ENCODE peak calls at places on chromosomes 4 and X, in seven cellular contexts. S, D, P, G, K, A and O are unnamed samples.

GRCh38 chrX:153303276-153304262 is 18.0 kb downstream of the PNMA6F start:
- DNase-seq in A (no peak), P (no peak), S (no peak), G (no peak), K (no peak), D (no peak), O (no peak)

GRCh38 chr4:118770741-118771187 is 65.2 kb downstream of the SEC24D start:
- DNase-seq in G (no peak), K (no peak), P (no peak), S (no peak), D (no peak), A (no peak), O (no peak)

GRCh38 chr4:72390409-72390808 is 178.6 kb downstream of the ADAMTS3 start:
- DNase-seq in D (no peak), P (no peak), S (no peak), G (no peak), K (no peak), A (no peak), O (no peak)

GRCh38 chr4:119647558-119647957 is 19.0 kb upstream of the PDE5A start:
- DNase-seq in D (no peak), K (no peak), P (no peak), A (no peak), G (no peak), S (no peak), O (no peak)

GRCh38 chr4:45349859-45350258 is 623.5 kb upstream of the GNPDA2 start:
- DNase-seq in D (no peak), K (no peak), G (no peak), S (no peak), P (no peak), A (no peak), O (no peak)

GRCh38 chr4:83075696-83076095 is 38.8 kb downstream of the PLAC8 start:
- DNase-seq in S (no peak), D (no peak), G (no peak), K (no peak), P (no peak), A (no peak), O (no peak)

GRCh38 chr4:20678382-20678781 is 21.9 kb upstream of the PACRGL start:
- DNase-seq in K (no peak), P (no peak), G (no peak), D (no peak), A (no peak), S (no peak), O (no peak)

GRCh38 chr4:82898322-82899243 is 2.0 kb upstream of the THAP9 start:
- DNase-seq in K (no peak), S (peak; percentile 41), D (no peak), P (no peak), G (no peak), A (peak; percentile 59), O (no peak)

GRCh38 chr4:155085843-155086530 is 122.4 kb upstream of the NPY2R start:
- DNase-seq in D (no peak), P (no peak), S (no peak), K (no peak), G (no peak), A (peak; percentile 9), O (no peak)

GRCh38 chrX:19683358-19683757 is 168.1 kb upstream of the MAP3K15 start:
- DNase-seq in S (no peak), G (no peak), K (no peak), A (no peak), D (no peak), P (no peak), O (no peak)

GRCh38 chr4:52126946-52127345 is 75.8 kb downstream of the SPATA18 start:
- DNase-seq in A (no peak), P (no peak), D (no peak), G (no peak), K (no peak), S (no peak), O (no peak)

GRCh38 chrX:153641575-153642312 is 5.3 kb upstream of the DUSP9 start:
- DNase-seq in K (no peak), G (peak; percentile 58), P (no peak), D (no peak), S (no peak), A (no peak), O (no peak)

GRCh38 chr4:27594917-27595316 is 734.3 kb downstream of the STIM2 start:
- DNase-seq in D (no peak), S (no peak), P (no peak), A (no peak), G (no peak), K (no peak), O (no peak)

GRCh38 chr4:82711158-82711785 is 87.3 kb downstream of the SCD5 start:
- DNase-seq in S (no peak), K (no peak), P (no peak), A (no peak), G (no peak), D (no peak), O (no peak)

GRCh38 chr4:37188100-37188499 is 56.4 kb upstream of the NWD2 start:
- DNase-seq in P (no peak), S (no peak), A (peak; percentile 4), K (no peak), G (peak; percentile 20), D (no peak), O (no peak)

GRCh38 chr4:83866821-83867220 is 330.9 kb downstream of the GPAT3 start:
- DNase-seq in P (no peak), G (no peak), A (no peak), K (no peak), S (no peak), D (no peak), O (no peak)

GRCh38 chr4:169160825-169161224 is 109.9 kb downstream of the SH3RF1 start:
- DNase-seq in S (no peak), A (no peak), K (no peak), G (no peak), P (no peak), D (no peak), O (no peak)

GRCh38 chrX:5915783-5916182 is 312.9 kb downstream of the NLGN4X start:
- DNase-seq in G (no peak), K (no peak), D (no peak), P (no peak), S (no peak), A (no peak), O (no peak)

GRCh38 chr4:89056953-89057398 is at the start of gene FAM13A:
- DNase-seq in A (peak; percentile 94), G (peak; percentile 79), K (peak; percentile 95), S (peak; percentile 85), P (peak; percentile 72), D (peak; percentile 68), O (peak; percentile 87)

GRCh38 chrX:77415161-77415560 is 32.0 kb upstream of the FGF16 start:
- DNase-seq in K (no peak), S (no peak), G (no peak), A (no peak), D (no peak), P (no peak), O (no peak)

GRCh38 chrX:77412631-77413030 is 34.6 kb upstream of the FGF16 start:
- DNase-seq in K (no peak), G (no peak), A (no peak), D (no peak), P (no peak), S (no peak), O (no peak)

GRCh38 chrX:77415882-77416281 is 31.3 kb upstream of the FGF16 start:
- DNase-seq in P (no peak), A (no peak), K (no peak), S (no peak), G (no peak), D (no peak), O (no peak)
- TF ChIP-seq EP300 in P (no peak), A (no peak), K (no peak), S (no peak), G (no peak), D (no peak), O (no peak)

DNA sequence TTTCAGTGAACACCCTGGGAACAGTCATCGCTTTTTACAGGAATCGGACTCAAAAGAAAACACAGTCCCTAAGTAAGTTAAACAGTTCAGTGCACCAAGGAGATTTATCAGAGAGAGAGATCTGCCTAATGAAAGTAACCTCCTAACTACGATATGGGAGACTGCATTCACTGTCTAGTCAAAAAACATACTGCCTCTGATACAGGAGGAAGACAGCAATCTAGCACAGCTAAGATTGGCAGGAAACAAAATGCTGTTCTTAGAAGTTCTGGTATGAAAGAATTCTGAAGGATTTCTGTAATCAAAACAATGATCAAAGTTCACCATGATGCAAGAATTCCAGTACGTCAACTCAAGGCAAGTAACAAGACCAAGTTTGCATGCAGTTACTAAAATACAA is 92.8 kb downstream of the MAML3 start:
- DNase-seq in S (no peak), P (no peak), G (no peak), K (no peak), A (peak; percentile 73), D (no peak), O (no peak)
- TF ChIP-seq EP300 in S (no peak), P (no peak), G (no peak), K (no peak), A (peak; percentile 30), D (peak; percentile 29), O (no peak)

GRCh38 chr4:58761563-58761962 is 1651.4 kb upstream of the IGFBP7 start:
- DNase-seq in D (no peak), S (no peak), A (no peak), P (no peak), K (no peak), G (no peak), O (no peak)

GRCh38 chr4:58760100-58760499 is 1649.9 kb upstream of the IGFBP7 start:
- DNase-seq in P (no peak), D (no peak), K (no peak), S (no peak), A (no peak), G (no peak), O (no peak)

GRCh38 chr4:58760737-58761136 is 1650.6 kb upstream of the IGFBP7 start:
- DNase-seq in P (no peak), A (peak; percentile 10), S (no peak), G (no peak), D (no peak), K (no peak), O (no peak)
- TF ChIP-seq EP300 in P (no peak), A (no peak), S (no peak), G (no peak), D (no peak), K (no peak), O (no peak)

GRCh38 chr4:152118819-152119553 is 358.2 kb upstream of the GATB start:
- DNase-seq in A (no peak), D (no peak), G (no peak), P (no peak), K (no peak), S (no peak), O (no peak)
- TF ChIP-seq EP300 in A (no peak), D (no peak), G (no peak), P (no peak), K (no peak), S (no peak), O (no peak)

DNA sequence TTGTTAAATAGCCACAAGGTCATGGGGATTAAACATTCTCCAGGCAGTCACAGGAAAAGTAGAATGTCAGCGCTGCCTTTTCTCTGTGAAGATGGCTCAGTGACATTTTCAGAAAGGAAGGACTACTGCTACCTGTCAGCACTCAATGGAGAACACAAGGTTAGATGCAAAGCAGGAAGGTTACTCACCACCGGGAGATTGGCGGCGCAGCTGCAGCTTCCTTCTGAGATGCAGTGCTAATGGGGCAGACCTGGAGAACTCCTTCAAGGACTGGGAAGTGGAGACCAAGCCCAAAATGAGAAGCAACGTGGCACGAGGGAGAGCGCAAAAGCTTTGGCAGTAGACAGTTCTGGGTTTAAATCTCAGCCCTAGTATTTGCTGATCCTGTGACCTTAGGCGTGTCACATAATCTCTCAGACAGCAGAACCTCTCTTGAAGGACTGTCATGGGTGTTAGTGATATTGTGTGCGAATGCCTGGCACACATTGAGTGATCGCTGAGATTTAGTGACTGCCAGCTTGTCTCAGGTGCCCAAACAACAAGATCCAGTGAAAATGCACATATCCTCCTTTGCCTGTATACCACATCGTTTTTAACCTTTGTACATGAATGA is 213.2 kb upstream of the BOD1L1 start:
- DNase-seq in G (no peak), K (no peak), D (no peak), P (no peak), S (no peak), A (no peak), O (no peak)
- TF ChIP-seq EP300 in G (no peak), K (no peak), D (no peak), P (no peak), S (no peak), A (no peak), O (no peak)